ENCODE peak calls at places on chromosomes 4 and X, in four cellular contexts. D is AG10803, M is nephron progenitor cell, H is left lung. A is an unnamed sample.

GRCh38 chr4:3701271-3702083 is 64.7 kb upstream of the ADRA2C start:
- DNase-seq in D (no peak), M (no peak), H (peak), A (no peak)

GRCh38 chrX:132426695-132427281 is 62.0 kb downstream of the MBNL3 start:
- DNase-seq in M (no peak), H (no peak), D (peak), A (no peak)

GRCh38 chrX:121823406-121823805 is 776.0 kb downstream of the GLUD2 start:
- DNase-seq in M (no peak), D (no peak), H (peak), A (no peak)

GRCh38 chrX:6067600-6067999 is 161.1 kb downstream of the NLGN4X start:
- DNase-seq in H (no peak), M (no peak), D (no peak), A (no peak)

GRCh38 chr4:1868293-1868692 is 2.9 kb upstream of the NSD2 start:
- DNase-seq in M (no peak), H (no peak), D (no peak), A (no peak)

GRCh38 chrX:115957862-115958490 is 212.6 kb upstream of the AGTR2 start:
- DNase-seq in D (no peak), M (no peak), H (no peak), A (no peak)

GRCh38 chr4:144611850-144612249 is 34.1 kb upstream of the HHIP start:
- DNase-seq in H (no peak), D (peak), M (peak), A (peak)

GRCh38 chr4:27360651-27361347 is 500.2 kb downstream of the STIM2 start:
- DNase-seq in M (no peak), D (peak), H (no peak), A (no peak)

GRCh38 chrX:107678957-107679740 is 50.8 kb downstream of the PRPS1 start:
- DNase-seq in H (peak), M (no peak), D (peak), A (no peak)

GRCh38 chr4:76782837-76783236 is 115.1 kb downstream of the SOWAHB start:
- DNase-seq in M (no peak), H (no peak), D (peak), A (no peak)

GRCh38 chrX:49204709-49205108 is 4.7 kb upstream of the SYP start:
- DNase-seq in H (no peak), D (no peak), M (no peak), A (no peak)

GRCh38 chr4:183344523-183345255 is 22.5 kb upstream of the CLDN24 start:
- DNase-seq in H (no peak), D (no peak), M (no peak), A (no peak)

GRCh38 chrX:67544871-67545771 is 1.3 kb downstream of the AR start:
- DNase-seq in D (no peak), H (peak), M (peak), A (no peak)

GRCh38 chrX:56248492-56248891 is 16.3 kb downstream of the KLF8 start:
- DNase-seq in H (no peak), D (peak), M (peak), A (peak)

GRCh38 chrX:115547448-115547847 is 13.5 kb upstream of the PLS3 start:
- DNase-seq in D (no peak), M (no peak), H (no peak), A (no peak)

GRCh38 chr4:73576366-73576765 is 43.9 kb downstream of the RASSF6 start:
- DNase-seq in D (peak), M (no peak), H (no peak), A (no peak)

GRCh38 chr4:142480244-142480643 is 365.9 kb downstream of the INPP4B start:
- DNase-seq in D (peak), H (no peak), M (no peak), A (no peak)

GRCh38 chr4:139557506-139558110 is 1.6 kb upstream of the SETD7 start:
- DNase-seq in M (no peak), H (no peak), D (no peak), A (no peak)

GRCh38 chrX:114675365-114675764 is 91.5 kb downstream of the HTR2C start:
- DNase-seq in D (peak), M (no peak), H (no peak), A (no peak)

GRCh38 chr4:13399257-13399656 is 84.9 kb downstream of the RAB28 start:
- DNase-seq in H (no peak), D (peak), M (no peak), A (no peak)

GRCh38 chrX:10685923-10686595 is 65.7 kb upstream of the MID1 start:
- DNase-seq in H (no peak), M (no peak), D (peak), A (no peak)

GRCh38 chrX:30653415-30654131 is at the start of gene GK:
- DNase-seq in D (peak), M (no peak), H (peak), A (no peak)

GRCh38 chr4:128812360-128812958 is 3.0 kb downstream of the JADE1 start:
- DNase-seq in H (peak), D (peak), M (no peak), A (peak)

GRCh38 chrX:154534526-154535322 is 11.9 kb downstream of the G6PD start:
- DNase-seq in D (peak), H (peak), M (peak), A (peak)

GRCh38 chr4:39706334-39706733 is 8.4 kb downstream of the UBE2K start:
- DNase-seq in M (no peak), D (peak), H (no peak), A (peak)

GRCh38 chrX:148567229-148567628 is 66.8 kb downstream of the AFF2 start:
- DNase-seq in D (peak), H (no peak), M (peak), A (no peak)

GRCh38 chrX:14095702-14096101 is 66.0 kb upstream of the GEMIN8 start:
- DNase-seq in D (peak), M (peak), H (no peak), A (peak)

GRCh38 chrX:12021708-12022107 is 116.6 kb upstream of the FRMPD4 start:
- DNase-seq in M (no peak), D (no peak), H (no peak), A (no peak)

GRCh38 chr4:156948738-156949137 is 22.9 kb downstream of the PDGFC start:
- DNase-seq in M (peak), H (no peak), D (no peak), A (no peak)

GRCh38 chr4:1753256-1753655 is 31.9 kb downstream of the TACC3 start:
- DNase-seq in M (no peak), D (no peak), H (no peak), A (no peak)

DNA sequence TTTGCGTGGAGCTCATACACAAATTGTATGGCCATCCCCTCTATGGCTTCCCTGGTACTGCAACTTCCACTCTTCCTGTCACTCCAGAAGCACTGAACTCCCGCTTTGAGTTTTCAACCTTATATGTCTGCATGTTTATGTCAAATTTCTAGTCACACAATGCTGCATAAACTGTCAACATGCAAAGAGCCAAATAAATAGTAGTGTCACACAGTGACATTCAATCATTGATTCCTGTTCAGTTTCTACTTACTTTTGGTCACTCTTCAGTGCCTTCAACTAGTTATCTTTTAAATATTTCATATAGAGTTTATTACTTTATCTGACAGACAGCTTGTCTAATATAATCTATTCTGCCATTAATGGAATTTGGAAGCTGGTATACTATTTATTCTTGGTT is 149.3 kb downstream of the SPANXN1 start:
- DNase-seq in D (no peak), M (no peak), H (no peak), A (no peak)
- TF ChIP-seq CTCF in D (no peak), M (no peak), H (no peak), A (no peak)

DNA sequence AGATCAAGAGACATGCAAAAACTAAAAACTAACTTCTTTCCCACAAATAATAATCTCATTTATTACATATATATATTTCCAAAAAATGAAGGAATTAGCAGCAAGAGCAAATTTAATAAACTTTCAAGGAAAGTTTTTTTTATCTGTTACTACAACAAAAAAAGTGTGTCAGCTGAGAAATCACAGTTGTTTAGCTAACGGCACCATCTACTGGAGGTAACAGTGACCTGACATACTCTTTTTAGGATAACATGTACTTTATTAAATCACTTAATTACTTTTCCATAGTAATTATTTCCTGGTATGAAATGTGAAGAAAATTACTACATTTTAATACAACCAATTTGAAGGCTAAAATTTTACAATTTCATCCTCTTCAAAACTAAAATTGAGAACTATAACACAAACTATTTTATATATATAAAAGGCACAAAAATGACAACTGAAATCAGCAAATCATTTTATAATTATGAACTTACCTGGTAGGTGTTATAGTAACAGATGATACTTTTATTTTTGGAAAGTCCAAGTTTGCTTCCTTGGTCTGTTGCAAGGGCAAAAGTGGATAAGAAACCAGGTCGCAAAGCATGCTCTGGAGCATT is 9.1 kb downstream of the LAMTOR3 start:
- DNase-seq in H (no peak), D (peak), M (no peak), A (peak)
- TF ChIP-seq CTCF in H (no peak), D (peak), M (peak), A (peak)

DNA sequence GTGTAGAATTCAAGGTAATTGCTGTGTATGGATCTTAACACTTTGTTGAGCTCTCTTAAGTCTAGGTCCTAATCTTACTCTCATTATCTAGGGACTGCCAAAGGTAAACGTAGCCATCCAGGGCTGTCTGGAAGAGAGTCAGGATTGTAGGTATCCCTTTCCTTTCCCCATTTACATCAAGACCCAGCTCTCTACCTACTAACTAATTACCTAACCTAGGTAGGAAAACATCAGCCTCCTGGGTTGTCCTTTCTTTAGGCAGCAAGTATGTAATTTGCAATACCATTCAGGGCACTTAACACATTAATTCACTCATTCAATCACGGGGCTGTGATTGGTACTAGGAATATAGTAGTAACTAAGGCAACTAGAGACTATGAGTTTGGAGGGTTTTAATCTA is 15.2 kb upstream of the CPEB2 start:
- DNase-seq in M (no peak), D (no peak), H (no peak), A (no peak)
- TF ChIP-seq CTCF in M (no peak), D (no peak), H (no peak), A (no peak)

GRCh38 chr4:162565730-162566129 is 401.9 kb upstream of the FSTL5 start:
- DNase-seq in M (no peak), H (no peak), D (no peak), A (no peak)

GRCh38 chr4:162557516-162558106 is 393.8 kb upstream of the FSTL5 start:
- DNase-seq in M (no peak), D (no peak), H (no peak), A (no peak)

GRCh38 chr4:162560073-162560472 is 396.3 kb upstream of the FSTL5 start:
- DNase-seq in H (no peak), D (no peak), M (no peak), A (no peak)
- TF ChIP-seq CTCF in H (no peak), D (no peak), M (no peak), A (no peak)

A was measured in HCT116.